ENCODE peak calls at places on chromosomes 1 and 21, in seven cellular contexts. M is lower leg skin, N is cardiac muscle cell, E is HCEC 1CT, Z is EH, B is DMS153, W is GM04504. R is an unnamed sample.

GRCh38 chr1:229822026-229822425 is 196.0 kb downstream of the URB2 start:
- DNase-seq in M (no peak), N (peak), E (no peak), Z (no peak), B (no peak), W (no peak), R (no peak)

GRCh38 chr21:27277122-27277521 is 310.2 kb upstream of the ADAMTS5 start:
- DNase-seq in M (no peak), N (peak), E (peak), Z (peak), B (no peak), W (no peak), R (no peak)

GRCh38 chr1:3319874-3320245 is 134.6 kb upstream of the ARHGEF16 start:
- DNase-seq in M (no peak), N (peak), E (no peak), Z (peak), B (peak), W (peak), R (no peak)

GRCh38 chr1:231612393-231613089 is 14.0 kb upstream of the DISC1 start:
- DNase-seq in M (no peak), N (no peak), E (no peak), Z (no peak), B (no peak), W (no peak), R (peak)

GRCh38 chr1:206770531-206771352 is at the start of gene IL19:
- DNase-seq in M (no peak), N (peak), E (peak), Z (peak), B (no peak), W (no peak), R (no peak)

GRCh38 chr1:214503553-214503952 is 47.8 kb downstream of the PTPN14 start:
- DNase-seq in M (no peak), N (peak), E (peak), Z (no peak), B (peak), W (no peak), R (no peak)

GRCh38 chr21:25929859-25930520 is 195.2 kb downstream of the GABPA start:
- DNase-seq in M (no peak), N (peak), E (peak), Z (peak), B (no peak), W (no peak), R (no peak)

GRCh38 chr1:244735404-244735803 is 82.5 kb downstream of the DESI2 start:
- DNase-seq in M (no peak), N (no peak), E (no peak), Z (peak), B (no peak), W (no peak), R (no peak)

GRCh38 chr1:239914827-239915231 is 176.9 kb upstream of the FMN2 start:
- DNase-seq in M (no peak), N (peak), E (peak), Z (peak), B (no peak), W (peak), R (no peak)

GRCh38 chr1:66723985-66724384 is 28.3 kb upstream of the DYNLT5 start:
- DNase-seq in M (no peak), N (no peak), E (no peak), Z (peak), B (no peak), W (no peak), R (no peak)

GRCh38 chr1:151137789-151138188 is 8.6 kb downstream of the SEMA6C start:
- DNase-seq in M (no peak), N (no peak), E (no peak), Z (no peak), B (no peak), W (no peak), R (no peak)

GRCh38 chr1:212719633-212720032 is 20.0 kb upstream of the BATF3 start:
- DNase-seq in M (no peak), N (no peak), E (no peak), Z (no peak), B (no peak), W (no peak), R (no peak)

GRCh38 chr1:59977075-59977410 is 50.5 kb upstream of the CYP2J2 start:
- DNase-seq in M (no peak), N (no peak), E (no peak), Z (no peak), B (no peak), W (no peak), R (no peak)

GRCh38 chr1:39110325-39110851 is 84.2 kb downstream of the NDUFS5 start:
- DNase-seq in M (no peak), N (peak), E (peak), Z (peak), B (no peak), W (peak), R (no peak)

GRCh38 chr1:101136739-101137138 is 100.1 kb upstream of the S1PR1 start:
- DNase-seq in M (no peak), N (peak), E (peak), Z (peak), B (no peak), W (no peak), R (no peak)

GRCh38 chr1:111032295-111032897 is 68.7 kb upstream of the LRIF1 start:
- DNase-seq in M (no peak), N (peak), E (peak), Z (peak), B (no peak), W (no peak), R (no peak)

GRCh38 chr1:202275061-202275770 is 66.5 kb downstream of the UBE2T start:
- DNase-seq in M (peak), N (no peak), E (no peak), Z (no peak), B (no peak), W (no peak), R (peak)

GRCh38 chr1:160539896-160540858 is 17.1 kb upstream of the SLAMF6 start:
- DNase-seq in M (no peak), N (peak), E (no peak), Z (no peak), B (peak), W (no peak), R (peak)

GRCh38 chr1:223224465-223224864 is 81.4 kb upstream of the TLR5 start:
- DNase-seq in M (peak), N (no peak), E (no peak), Z (no peak), B (no peak), W (no peak), R (no peak)

GRCh38 chr1:16129316-16129715 is 26.6 kb downstream of the EPHA2 start:
- DNase-seq in M (no peak), N (no peak), E (no peak), Z (no peak), B (no peak), W (no peak), R (no peak)

GRCh38 chr1:10674222-10674621 is 122.2 kb downstream of the CASZ1 start:
- DNase-seq in M (no peak), N (no peak), E (no peak), Z (no peak), B (no peak), W (no peak), R (no peak)

GRCh38 chr1:65108025-65108692 is 39.8 kb upstream of the AK4 start:
- DNase-seq in M (no peak), N (no peak), E (no peak), Z (no peak), B (peak), W (no peak), R (no peak)

GRCh38 chr1:59005491-59006308 is 221.9 kb upstream of the JUN start:
- DNase-seq in M (peak), N (no peak), E (no peak), Z (no peak), B (no peak), W (no peak), R (no peak)

GRCh38 chr1:1778827-1779675 is 781 bp upstream of the NADK start:
- DNase-seq in M (peak), N (no peak), E (no peak), Z (peak), B (peak), W (no peak), R (peak)

GRCh38 chr1:53540604-53541262 is 81.5 kb downstream of the DMRTB1 start:
- DNase-seq in M (no peak), N (no peak), E (no peak), Z (no peak), B (no peak), W (no peak), R (peak)

GRCh38 chr1:179923044-179923443 is 31.6 kb upstream of the CEP350 start:
- DNase-seq in M (no peak), N (no peak), E (no peak), Z (no peak), B (no peak), W (no peak), R (no peak)

GRCh38 chr1:10622896-10623295 is 148.1 kb downstream of the PEX14 start:
- DNase-seq in M (peak), N (no peak), E (no peak), Z (no peak), B (no peak), W (no peak), R (peak)

GRCh38 chr1:218969021-218969420 is 204.7 kb upstream of the LYPLAL1 start:
- DNase-seq in M (no peak), N (no peak), E (no peak), Z (peak), B (no peak), W (peak), R (no peak)

GRCh38 chr1:235948774-235949427 is 82.2 kb upstream of the LYST start:
- DNase-seq in M (no peak), N (no peak), E (no peak), Z (no peak), B (no peak), W (no peak), R (no peak)

GRCh38 chr1:30618335-30618747 is 105.0 kb downstream of the MATN1 start:
- DNase-seq in M (peak), N (no peak), E (no peak), Z (no peak), B (no peak), W (no peak), R (no peak)

GRCh38 chr1:154222918-154223317 is 2.2 kb downstream of the UBAP2L start:
- DNase-seq in M (no peak), N (no peak), E (no peak), Z (no peak), B (no peak), W (no peak), R (no peak)

GRCh38 chr1:97758589-97759057 is 162.2 kb downstream of the DPYD start:
- DNase-seq in M (no peak), N (peak), E (no peak), Z (peak), B (no peak), W (no peak), R (no peak)

GRCh38 chr21:33020558-33021100 is 5.1 kb upstream of the OLIG2 start:
- DNase-seq in M (peak), N (no peak), E (no peak), Z (no peak), B (no peak), W (no peak), R (no peak)

R was measured in spleen.